ENCODE peak calls at places on chromosomes 4 and X, in ten cellular contexts. One of them, this sample, is unnamed.
A peak's percentile ranks its signal among the peaks of the same experiment; 100 is the strongest.

GRCh38 chrX:21666679-21667078 is 8.5 kb upstream of the KLHL34 start:
- DNase-seq in SW480: no peak
- DNase-seq in GM03348: peak; percentile 16
- DNase-seq in upper lobe of right lung: no peak
- DNase-seq in NCI-H345: no peak
- DNase-seq in activated T-cell treated with anti-CD3 and anti-CD28 coated beads for 1 hour: no peak
- DNase-seq in stimulated activated CD4-positive, alpha-beta T cell treated with anti-CD3 and anti-CD28 coated beads, Interleukin-15, amount 100 ng/mL, for 24 hours: no peak
- DNase-seq in stromal cell of bone marrow: peak; percentile 26
- DNase-seq in PC-3: peak; percentile 81
- DNase-seq in NCI-H524 treated with DMSO at 0.1 percent for 48 hours: no peak
- DNase-seq in this sample: no peak

GRCh38 chrX:19862634-19863236 is 24.7 kb downstream of the SH3KBP1 start:
- DNase-seq in SW480: no peak
- DNase-seq in GM03348: no peak
- DNase-seq in upper lobe of right lung: no peak
- DNase-seq in NCI-H345: no peak
- DNase-seq in activated T-cell treated with anti-CD3 and anti-CD28 coated beads for 1 hour: no peak
- DNase-seq in stimulated activated CD4-positive, alpha-beta T cell treated with anti-CD3 and anti-CD28 coated beads, Interleukin-15, amount 100 ng/mL, for 24 hours: no peak
- DNase-seq in stromal cell of bone marrow: no peak
- DNase-seq in PC-3: no peak
- DNase-seq in NCI-H524 treated with DMSO at 0.1 percent for 48 hours: no peak
- DNase-seq in this sample: no peak

GRCh38 chrX:154967603-154968002 is 54.9 kb downstream of the F8 start:
- DNase-seq in SW480: peak; percentile 9
- DNase-seq in GM03348: no peak
- DNase-seq in upper lobe of right lung: no peak
- DNase-seq in NCI-H345: no peak
- DNase-seq in activated T-cell treated with anti-CD3 and anti-CD28 coated beads for 1 hour: no peak
- DNase-seq in stimulated activated CD4-positive, alpha-beta T cell treated with anti-CD3 and anti-CD28 coated beads, Interleukin-15, amount 100 ng/mL, for 24 hours: no peak
- DNase-seq in stromal cell of bone marrow: no peak
- DNase-seq in PC-3: peak; percentile 71
- DNase-seq in NCI-H524 treated with DMSO at 0.1 percent for 48 hours: no peak
- DNase-seq in this sample: peak; percentile 2

GRCh38 chr4:95601342-95601741 is 52.6 kb upstream of the UNC5C start:
- DNase-seq in SW480: no peak
- DNase-seq in GM03348: no peak
- DNase-seq in upper lobe of right lung: no peak
- DNase-seq in NCI-H345: no peak
- DNase-seq in activated T-cell treated with anti-CD3 and anti-CD28 coated beads for 1 hour: no peak
- DNase-seq in stimulated activated CD4-positive, alpha-beta T cell treated with anti-CD3 and anti-CD28 coated beads, Interleukin-15, amount 100 ng/mL, for 24 hours: no peak
- DNase-seq in stromal cell of bone marrow: no peak
- DNase-seq in PC-3: no peak
- DNase-seq in NCI-H524 treated with DMSO at 0.1 percent for 48 hours: no peak
- DNase-seq in this sample: no peak

GRCh38 chrX:1239681-1240142 is 27.3 kb upstream of the CRLF2 start:
- DNase-seq in SW480: no peak
- DNase-seq in GM03348: no peak
- DNase-seq in upper lobe of right lung: peak; percentile 92
- DNase-seq in NCI-H345: no peak
- DNase-seq in activated T-cell treated with anti-CD3 and anti-CD28 coated beads for 1 hour: no peak
- DNase-seq in stimulated activated CD4-positive, alpha-beta T cell treated with anti-CD3 and anti-CD28 coated beads, Interleukin-15, amount 100 ng/mL, for 24 hours: peak; percentile 46
- DNase-seq in stromal cell of bone marrow: no peak
- DNase-seq in PC-3: no peak
- DNase-seq in NCI-H524 treated with DMSO at 0.1 percent for 48 hours: no peak
- DNase-seq in this sample: no peak

GRCh38 chr4:187617117-187617516 is 378.5 kb upstream of the ZFP42 start:
- DNase-seq in SW480: no peak
- DNase-seq in GM03348: no peak
- DNase-seq in upper lobe of right lung: no peak
- DNase-seq in NCI-H345: no peak
- DNase-seq in activated T-cell treated with anti-CD3 and anti-CD28 coated beads for 1 hour: no peak
- DNase-seq in stimulated activated CD4-positive, alpha-beta T cell treated with anti-CD3 and anti-CD28 coated beads, Interleukin-15, amount 100 ng/mL, for 24 hours: no peak
- DNase-seq in stromal cell of bone marrow: no peak
- DNase-seq in PC-3: no peak
- DNase-seq in NCI-H524 treated with DMSO at 0.1 percent for 48 hours: no peak
- DNase-seq in this sample: no peak

GRCh38 chr4:72786401-72786990 is 217.5 kb upstream of the ADAMTS3 start:
- DNase-seq in SW480: no peak
- DNase-seq in GM03348: no peak
- DNase-seq in upper lobe of right lung: no peak
- DNase-seq in NCI-H345: no peak
- DNase-seq in activated T-cell treated with anti-CD3 and anti-CD28 coated beads for 1 hour: no peak
- DNase-seq in stimulated activated CD4-positive, alpha-beta T cell treated with anti-CD3 and anti-CD28 coated beads, Interleukin-15, amount 100 ng/mL, for 24 hours: no peak
- DNase-seq in stromal cell of bone marrow: no peak
- DNase-seq in PC-3: no peak
- DNase-seq in NCI-H524 treated with DMSO at 0.1 percent for 48 hours: no peak
- DNase-seq in this sample: no peak

GRCh38 chr4:189001283-189001970 is 862.2 kb downstream of the TRIML1 start:
- DNase-seq in SW480: no peak
- DNase-seq in GM03348: no peak
- DNase-seq in upper lobe of right lung: no peak
- DNase-seq in NCI-H345: no peak
- DNase-seq in activated T-cell treated with anti-CD3 and anti-CD28 coated beads for 1 hour: no peak
- DNase-seq in stimulated activated CD4-positive, alpha-beta T cell treated with anti-CD3 and anti-CD28 coated beads, Interleukin-15, amount 100 ng/mL, for 24 hours: no peak
- DNase-seq in stromal cell of bone marrow: no peak
- DNase-seq in PC-3: no peak
- DNase-seq in NCI-H524 treated with DMSO at 0.1 percent for 48 hours: no peak
- DNase-seq in this sample: no peak

GRCh38 chrX:150842198-150842553 is 56.3 kb downstream of the CD99L2 start:
- DNase-seq in SW480: no peak
- DNase-seq in GM03348: no peak
- DNase-seq in upper lobe of right lung: no peak
- DNase-seq in NCI-H345: peak; percentile 68
- DNase-seq in activated T-cell treated with anti-CD3 and anti-CD28 coated beads for 1 hour: no peak
- DNase-seq in stimulated activated CD4-positive, alpha-beta T cell treated with anti-CD3 and anti-CD28 coated beads, Interleukin-15, amount 100 ng/mL, for 24 hours: no peak
- DNase-seq in stromal cell of bone marrow: no peak
- DNase-seq in PC-3: no peak
- DNase-seq in NCI-H524 treated with DMSO at 0.1 percent for 48 hours: peak; percentile 85
- DNase-seq in this sample: no peak

GRCh38 chrX:86013792-86014191 is 33.6 kb downstream of the CHM start:
- DNase-seq in SW480: no peak
- DNase-seq in GM03348: no peak
- DNase-seq in upper lobe of right lung: no peak
- DNase-seq in NCI-H345: no peak
- DNase-seq in activated T-cell treated with anti-CD3 and anti-CD28 coated beads for 1 hour: no peak
- DNase-seq in stimulated activated CD4-positive, alpha-beta T cell treated with anti-CD3 and anti-CD28 coated beads, Interleukin-15, amount 100 ng/mL, for 24 hours: no peak
- DNase-seq in stromal cell of bone marrow: no peak
- DNase-seq in PC-3: no peak
- DNase-seq in NCI-H524 treated with DMSO at 0.1 percent for 48 hours: no peak
- DNase-seq in this sample: no peak

GRCh38 chrX:31154941-31155340 is 83.1 kb upstream of the FTHL17 start:
- DNase-seq in SW480: no peak
- DNase-seq in GM03348: no peak
- DNase-seq in upper lobe of right lung: no peak
- DNase-seq in NCI-H345: no peak
- DNase-seq in activated T-cell treated with anti-CD3 and anti-CD28 coated beads for 1 hour: no peak
- DNase-seq in stimulated activated CD4-positive, alpha-beta T cell treated with anti-CD3 and anti-CD28 coated beads, Interleukin-15, amount 100 ng/mL, for 24 hours: no peak
- DNase-seq in stromal cell of bone marrow: no peak
- DNase-seq in PC-3: no peak
- DNase-seq in NCI-H524 treated with DMSO at 0.1 percent for 48 hours: no peak
- DNase-seq in this sample: no peak

GRCh38 chrX:69284491-69284890 is 119.2 kb upstream of the PJA1 start:
- DNase-seq in SW480: no peak
- DNase-seq in GM03348: no peak
- DNase-seq in upper lobe of right lung: no peak
- DNase-seq in NCI-H345: no peak
- DNase-seq in activated T-cell treated with anti-CD3 and anti-CD28 coated beads for 1 hour: no peak
- DNase-seq in stimulated activated CD4-positive, alpha-beta T cell treated with anti-CD3 and anti-CD28 coated beads, Interleukin-15, amount 100 ng/mL, for 24 hours: no peak
- DNase-seq in stromal cell of bone marrow: no peak
- DNase-seq in PC-3: no peak
- DNase-seq in NCI-H524 treated with DMSO at 0.1 percent for 48 hours: no peak
- DNase-seq in this sample: no peak

GRCh38 chrX:148381603-148382002 is 118.8 kb upstream of the AFF2 start:
- DNase-seq in SW480: no peak
- DNase-seq in GM03348: no peak
- DNase-seq in upper lobe of right lung: no peak
- DNase-seq in NCI-H345: no peak
- DNase-seq in activated T-cell treated with anti-CD3 and anti-CD28 coated beads for 1 hour: no peak
- DNase-seq in stimulated activated CD4-positive, alpha-beta T cell treated with anti-CD3 and anti-CD28 coated beads, Interleukin-15, amount 100 ng/mL, for 24 hours: peak; percentile 1
- DNase-seq in stromal cell of bone marrow: no peak
- DNase-seq in PC-3: no peak
- DNase-seq in NCI-H524 treated with DMSO at 0.1 percent for 48 hours: no peak
- DNase-seq in this sample: no peak